ENCODE peak calls at places on chromosomes 6 and 20, in nine cellular contexts. B is NCI-H2081, R is HTR-8/SVneo, X is astrocyte of the spinal cord, Q is AML-193, E is left cardiac atrium, Z is A549, S is T-helper 9 cell, P is endothelial cell. N is an unnamed sample.

GRCh38 chr6:137761487-137761886 is 105.6 kb upstream of the TNFAIP3 start:
- DNase-seq in B (no peak), R (no peak), X (no peak), Q (no peak), E (no peak), Z (no peak), S (no peak), P (no peak), N (no peak)

GRCh38 chr6:61044011-61044410 is 1242.0 kb downstream of the KHDRBS2 start:
- DNase-seq in B (no peak), R (no peak), X (no peak), Q (no peak), E (no peak), Z (no peak), S (no peak), P (no peak), N (no peak)

GRCh38 chr6:165729307-165729936 is 66.4 kb upstream of the PDE10A start:
- DNase-seq in B (peak), R (peak), X (peak), Q (peak), E (no peak), Z (peak), S (peak), P (peak), N (peak)

GRCh38 chr6:70527071-70527737 is 39.5 kb upstream of the SDHAF4 start:
- DNase-seq in B (no peak), R (no peak), X (peak), Q (no peak), E (no peak), Z (no peak), S (no peak), P (no peak), N (no peak)

GRCh38 chr6:37536462-37537225 is 37.0 kb upstream of the CCDC167 start:
- DNase-seq in B (no peak), R (no peak), X (no peak), Q (no peak), E (no peak), Z (no peak), S (no peak), P (peak), N (no peak)

GRCh38 chr6:8177721-8178120 is 75.4 kb upstream of the EEF1E1 start:
- DNase-seq in B (no peak), R (no peak), X (no peak), Q (no peak), E (no peak), Z (no peak), S (no peak), P (no peak), N (no peak)

GRCh38 chr6:13427346-13427745 is 60.1 kb downstream of the GFOD1 start:
- DNase-seq in B (no peak), R (no peak), X (no peak), Q (no peak), E (no peak), Z (no peak), S (no peak), P (no peak), N (no peak)

GRCh38 chr20:36658300-36658699 is 12.3 kb upstream of the SLA2 start:
- DNase-seq in B (no peak), R (no peak), X (no peak), Q (peak), E (no peak), Z (no peak), S (no peak), P (no peak), N (no peak)

GRCh38 chr6:122025104-122025503 is 374.3 kb upstream of the HSF2 start:
- DNase-seq in B (no peak), R (no peak), X (no peak), Q (no peak), E (no peak), Z (no peak), S (no peak), P (no peak), N (no peak)

GRCh38 chr20:44561876-44562275 is 20.5 kb upstream of the PKIG start:
- DNase-seq in B (no peak), R (no peak), X (no peak), Q (no peak), E (no peak), Z (no peak), S (no peak), P (no peak), N (no peak)

GRCh38 chr20:61649105-61649878 is 397.2 kb downstream of the CDH4 start:
- DNase-seq in B (no peak), R (no peak), X (no peak), Q (no peak), E (no peak), Z (no peak), S (no peak), P (no peak), N (no peak)

GRCh38 chr6:43273707-43274106 is 24.4 kb upstream of the SLC22A7 start:
- DNase-seq in B (no peak), R (no peak), X (no peak), Q (no peak), E (no peak), Z (no peak), S (no peak), P (no peak), N (no peak)

GRCh38 chr6:129671442-129672344 is 38.3 kb downstream of the ARHGAP18 start:
- DNase-seq in B (no peak), R (no peak), X (no peak), Q (peak), E (no peak), Z (no peak), S (peak), P (no peak), N (no peak)

GRCh38 chr6:165889636-165890403 is 226.8 kb upstream of the PDE10A start:
- DNase-seq in B (no peak), R (peak), X (peak), Q (no peak), E (no peak), Z (no peak), S (no peak), P (peak), N (peak)

GRCh38 chr6:45577836-45578504 is 200.2 kb upstream of the SUPT3H start:
- DNase-seq in B (no peak), R (no peak), X (peak), Q (no peak), E (no peak), Z (no peak), S (no peak), P (peak), N (no peak)

GRCh38 chr6:90144396-90144795 is 152.2 kb downstream of the BACH2 start:
- DNase-seq in B (no peak), R (no peak), X (no peak), Q (no peak), E (no peak), Z (no peak), S (no peak), P (no peak), N (no peak)

GRCh38 chr20:31758991-31759390 is 19.9 kb downstream of the TPX2 start:
- DNase-seq in B (no peak), R (no peak), X (no peak), Q (no peak), E (no peak), Z (no peak), S (no peak), P (no peak), N (no peak)

GRCh38 chr6:84809504-84809903 is 45.1 kb upstream of the TBX18 start:
- DNase-seq in B (no peak), R (no peak), X (no peak), Q (no peak), E (no peak), Z (no peak), S (no peak), P (no peak), N (no peak)

GRCh38 chr6:20408851-20409250 is 7.2 kb downstream of the E2F3 start:
- DNase-seq in B (no peak), R (no peak), X (no peak), Q (no peak), E (no peak), Z (no peak), S (no peak), P (no peak), N (no peak)

GRCh38 chr6:161228911-161229591 is 44.8 kb downstream of the AGPAT4 start:
- DNase-seq in B (no peak), R (peak), X (peak), Q (no peak), E (no peak), Z (no peak), S (no peak), P (no peak), N (peak)

GRCh38 chr20:38395165-38395564 is 40.0 kb downstream of the SNHG17 start:
- DNase-seq in B (no peak), R (no peak), X (no peak), Q (no peak), E (peak), Z (no peak), S (no peak), P (no peak), N (no peak)

GRCh38 chr6:16374796-16375195 is 136.4 kb downstream of the GMPR start:
- DNase-seq in B (no peak), R (no peak), X (no peak), Q (no peak), E (no peak), Z (no peak), S (no peak), P (no peak), N (no peak)